ENCODE peak calls at places on chromosomes 7 and 10, in nine cellular contexts. U, P, H, Z, S, T, L, M and B are unnamed samples.

GRCh38 chr10:5648494-5649457 is 17.6 kb downstream of the ASB13 start:
- DNase-seq in U (no peak), P (no peak), Z (no peak), L (no peak), M (no peak), H (no peak), T (no peak), S (no peak), B (no peak)

GRCh38 chr10:132455441-132455971 is 58.5 kb downstream of the PWWP2B start:
- DNase-seq in P (no peak), U (no peak), S (no peak), H (no peak), T (no peak), L (no peak), M (no peak), Z (no peak), B (no peak)

GRCh38 chr7:151705744-151706567 is 171.0 kb downstream of the PRKAG2 start:
- DNase-seq in T (peak), L (no peak), P (no peak), M (peak), Z (peak), U (peak), H (no peak), S (no peak), B (no peak)

GRCh38 chr7:87712571-87712970 is 84.4 kb downstream of the RUNDC3B start:
- DNase-seq in P (no peak), Z (no peak), H (no peak), M (no peak), U (no peak), L (no peak), T (no peak), S (no peak), B (no peak)

GRCh38 chr10:33808475-33808874 is 474.0 kb upstream of the NRP1 start:
- DNase-seq in U (peak), Z (no peak), M (no peak), T (no peak), S (no peak), L (no peak), P (no peak), H (no peak), B (no peak)

GRCh38 chr7:152862033-152862432 is 102.5 kb downstream of the ACTR3B start:
- DNase-seq in H (no peak), Z (no peak), M (no peak), S (no peak), T (no peak), U (no peak), P (no peak), L (no peak), B (no peak)

GRCh38 chr7:102467581-102468415 is 3.0 kb downstream of the LRWD1 start:
- DNase-seq in S (no peak), T (no peak), P (no peak), L (peak), M (no peak), Z (no peak), U (no peak), H (no peak), B (no peak)

GRCh38 chr10:70232155-70232858 is 922 bp downstream of the PPA1 start:
- DNase-seq in H (no peak), Z (peak), S (peak), T (peak), P (peak), M (peak), U (peak), L (peak), B (peak)

GRCh38 chr10:120221873-120222485 is 235.0 kb upstream of the PLPP4 start:
- DNase-seq in U (peak), H (no peak), L (no peak), P (no peak), Z (no peak), M (no peak), T (peak), S (no peak), B (peak)

GRCh38 chr7:28020302-28020940 is 160.2 kb downstream of the JAZF1 start:
- DNase-seq in T (peak), S (peak), P (peak), M (peak), H (peak), U (peak), Z (peak), L (peak), B (peak)

GRCh38 chr7:142562688-142563087 is 186.6 kb upstream of the PRSS1 start:
- DNase-seq in L (no peak), P (no peak), H (no peak), S (no peak), T (no peak), Z (no peak), U (peak), M (no peak), B (no peak)

GRCh38 chr7:13551503-13551902 is 438.0 kb downstream of the ETV1 start:
- DNase-seq in Z (no peak), S (no peak), P (no peak), L (no peak), T (no peak), U (peak), M (no peak), H (no peak), B (peak)

GRCh38 chr7:106217089-106217542 is 67.7 kb downstream of the NAMPT start:
- DNase-seq in T (no peak), U (peak), M (no peak), Z (no peak), H (peak), S (no peak), P (peak), L (peak), B (no peak)

GRCh38 chr10:11685787-11686218 is 56.4 kb upstream of the ECHDC3 start:
- DNase-seq in H (peak), P (no peak), L (peak), Z (peak), T (peak), S (peak), U (peak), M (peak), B (peak)

GRCh38 chr7:83648464-83649241 is at the start of gene SEMA3E:
- DNase-seq in P (no peak), Z (no peak), S (no peak), H (peak), T (no peak), U (peak), L (no peak), M (no peak), B (peak)

GRCh38 chr7:95092332-95092731 is 184.9 kb downstream of the PPP1R9A start:
- DNase-seq in L (no peak), H (no peak), P (no peak), S (no peak), U (no peak), T (no peak), M (no peak), Z (no peak), B (no peak)

GRCh38 chr7:39413866-39414668 is 152.1 kb upstream of the YAE1 start:
- DNase-seq in T (peak), Z (peak), P (no peak), M (peak), S (peak), L (peak), H (no peak), U (peak), B (peak)

GRCh38 chr10:10644317-10645111 is 373.2 kb upstream of the CELF2 start:
- DNase-seq in U (no peak), M (no peak), Z (no peak), T (no peak), P (no peak), S (no peak), H (no peak), L (no peak), B (no peak)

GRCh38 chr7:74343281-74344127 is 54.3 kb downstream of the CLIP2 start:
- DNase-seq in M (no peak), Z (no peak), S (no peak), H (no peak), U (peak), P (no peak), L (no peak), T (no peak), B (no peak)

GRCh38 chr7:117873056-117873932 is at the start of gene CTTNBP2:
- DNase-seq in H (peak), P (peak), S (no peak), T (no peak), U (peak), M (peak), L (peak), Z (no peak), B (peak)